ENCODE peak calls at places on chromosomes 4 and X, in five cellular contexts. U is H54; P is stimulated activated CD4-positive, alpha-beta T cell treated with anti-CD3 and anti-CD28 coated beads, Interleukin-4, amount 100 ng/mL, for 1 hour; A is NCI-H1436; H is naive B cell. W is an unnamed sample.

GRCh38 chrX:2696698-2697215 is 5.7 kb downstream of the CD99 start:
- DNase-seq in P (peak; percentile 31), H (peak; percentile 59), U (no peak), A (no peak), W (peak; percentile 98)

GRCh38 chr4:54844911-54845310 is 187.2 kb downstream of the KIT start:
- DNase-seq in A (no peak), P (no peak), H (no peak), U (no peak), W (no peak)

GRCh38 chr4:25654971-25655963 is at the start of gene SLC34A2:
- DNase-seq in H (no peak), U (no peak), A (no peak), P (no peak), W (no peak)

GRCh38 chr4:6115342-6115741 is 85.0 kb downstream of the JAKMIP1 start:
- DNase-seq in H (no peak), A (no peak), U (no peak), P (no peak), W (no peak)

GRCh38 chr4:140296335-140296753 is 77.1 kb upstream of the SCOC start:
- DNase-seq in A (peak; percentile 43), H (no peak), U (peak; percentile 32), P (no peak), W (peak; percentile 84)

GRCh38 chr4:112526061-112526460 is 10.1 kb upstream of the NEUROG2 start:
- DNase-seq in P (no peak), A (no peak), U (no peak), H (no peak), W (peak; percentile 23)

GRCh38 chrX:41334866-41335589 is 1.1 kb downstream of the DDX3X start:
- DNase-seq in P (peak; percentile 47), A (no peak), H (peak; percentile 72), U (no peak), W (peak; percentile 32)

GRCh38 chr4:79446145-79446544 is 38.1 kb upstream of the GK2 start:
- DNase-seq in U (no peak), P (no peak), H (no peak), A (no peak), W (no peak)

GRCh38 chr4:109729155-109729562 is 711 bp downstream of the PLA2G12A start:
- DNase-seq in P (no peak), A (no peak), H (no peak), U (no peak), W (no peak)

GRCh38 chr4:73822389-73822788 is 14.1 kb upstream of the CXCL6 start:
- DNase-seq in H (no peak), U (no peak), P (no peak), A (no peak), W (peak; percentile 87)

GRCh38 chrX:9221714-9222113 is 187.8 kb upstream of the FAM9B start:
- DNase-seq in A (no peak), H (no peak), U (no peak), P (no peak), W (no peak)

GRCh38 chr4:4987656-4988055 is 31.6 kb downstream of the CYTL1 start:
- DNase-seq in H (no peak), U (no peak), A (no peak), P (no peak), W (no peak)

GRCh38 chrX:13287816-13288215 is 32.0 kb downstream of the ATXN3L start:
- DNase-seq in P (no peak), H (no peak), U (no peak), A (no peak), W (peak; percentile 47)

GRCh38 chrX:42577936-42578335 is 200.0 kb downstream of the PPP1R2C start:
- DNase-seq in P (no peak), H (no peak), U (no peak), A (no peak), W (peak; percentile 2)

GRCh38 chrX:12955882-12956703 is 18.8 kb upstream of the TMSB4X start:
- DNase-seq in P (peak; percentile 50), A (no peak), U (no peak), H (peak; percentile 86), W (peak; percentile 74)

GRCh38 chr4:106868381-106869035 is 167.6 kb downstream of the DKK2 start:
- DNase-seq in P (no peak), U (no peak), A (no peak), H (no peak), W (peak; percentile 23)

GRCh38 chr4:98851806-98852205 is 77.1 kb downstream of the EIF4E start:
- DNase-seq in U (no peak), P (no peak), A (no peak), H (no peak), W (peak; percentile 68)

GRCh38 chrX:9515464-9515863 is 50.6 kb downstream of the TBL1X start:
- DNase-seq in U (no peak), A (no peak), H (no peak), P (no peak), W (no peak)

GRCh38 chr4:10015140-10015753 is 6.0 kb downstream of the SLC2A9 start:
- DNase-seq in P (no peak), U (no peak), H (no peak), A (peak; percentile 16), W (peak; percentile 53)

GRCh38 chr4:167265231-167265630 is 30.9 kb upstream of the SPOCK3 start:
- DNase-seq in A (no peak), H (no peak), U (no peak), P (no peak), W (no peak)

GRCh38 chr4:147799986-147800555 is 68.2 kb downstream of the ARHGAP10 start:
- DNase-seq in U (no peak), H (no peak), P (peak; percentile 17), A (no peak), W (no peak)

GRCh38 chr4:122898370-122899150 is 23.8 kb downstream of the NUDT6 start:
- DNase-seq in H (no peak), U (no peak), P (no peak), A (no peak), W (peak; percentile 95)

GRCh38 chr4:100106982-100107381 is 83.3 kb downstream of the DDIT4L start:
- DNase-seq in A (no peak), H (peak; percentile 84), U (no peak), P (no peak), W (peak; percentile 6)

GRCh38 chr4:52038109-52038912 is at the start of gene SGCB:
- DNase-seq in U (peak; percentile 50), A (peak; percentile 39), H (peak; percentile 59), P (peak; percentile 77), W (peak; percentile 34)

GRCh38 chrX:70166601-70167590 is 10.4 kb upstream of the DGAT2L6 start:
- DNase-seq in P (no peak), U (peak; percentile 22), A (no peak), H (no peak), W (peak; percentile 86)

GRCh38 chrX:20515841-20516461 is 249.2 kb upstream of the RPS6KA3 start:
- DNase-seq in A (no peak), U (no peak), H (no peak), P (peak; percentile 2), W (peak; percentile 93)

GRCh38 chr4:188930822-188931221 is 791.6 kb downstream of the TRIML1 start:
- DNase-seq in U (no peak), H (peak; percentile 0), A (no peak), P (peak; percentile 2), W (no peak)

GRCh38 chrX:68936186-68936585 is 107.4 kb downstream of the EFNB1 start:
- DNase-seq in H (no peak), A (no peak), P (no peak), U (no peak), W (no peak)

GRCh38 chrX:135411893-135412292 is 9.9 kb upstream of the SMIM10L2A start:
- DNase-seq in P (no peak), A (no peak), U (no peak), H (no peak), W (peak; percentile 66)

GRCh38 chrX:25599061-25599460 is 539.1 kb upstream of the MAGEB18 start:
- DNase-seq in A (no peak), U (no peak), H (no peak), P (no peak), W (peak; percentile 45)

GRCh38 chr4:68748181-68748981 is 67.4 kb upstream of the UGT2B10 start:
- DNase-seq in A (no peak), H (no peak), U (no peak), P (no peak), W (peak; percentile 73)

GRCh38 chr4:94339779-94340178 is 2.9 kb downstream of the HPGDS start:
- DNase-seq in H (no peak), P (peak; percentile 6), A (no peak), U (no peak), W (no peak)

GRCh38 chr4:2712261-2712842 is 43.8 kb downstream of the TNIP2 start:
- DNase-seq in U (no peak), A (no peak), P (no peak), H (no peak), W (no peak)

GRCh38 chrX:103734125-103734760 is 23.5 kb downstream of the TMEM31 start:
- DNase-seq in U (no peak), H (no peak), A (peak; percentile 29), P (no peak), W (no peak)

GRCh38 chrX:68705986-68706385 is 58.5 kb downstream of the STARD8 start:
- DNase-seq in A (no peak), P (no peak), U (no peak), H (no peak), W (no peak)

W was measured in HT1080.